ENCODE peak calls at places on chromosomes 6 and 20, in nine cellular contexts. One of them, this sample, is unnamed.

GRCh38 chr6:157779705-157780604 is 43.1 kb upstream of the SNX9 start:
- DNase-seq in Calu3: no peak
- DNase-seq in testis: no peak
- DNase-seq in thyroid gland: no peak
- DNase-seq in mucosa of gallbladder: no peak
- DNase-seq in stimulated activated CD4-positive, alpha-beta T cell treated with anti-CD3 and anti-CD28 coated beads, Interleukin-1b, Interleukin-23, amount 100 ng/mL, for 1 hour: no peak
- DNase-seq in activated T-helper 2 cell treated with anti-CD3 and anti-CD28 coated beads, Interferon-gamma antibody, Interleukin-2, Interleukin-4, amounts not matched to agents 10 μg/mL and 5 μg/mL and 100 μg/mL, durations not matched to agents 14 hours and 24 hours and 36 hours: no peak
- DNase-seq in NT2/D1: no peak
- DNase-seq in T follicular helper cell: no peak
- DNase-seq in this sample: no peak

GRCh38 chr6:52937908-52938307 is 28.4 kb upstream of the GSTA3 start:
- DNase-seq in T follicular helper cell: no peak
- DNase-seq in NT2/D1: no peak
- DNase-seq in activated T-helper 2 cell treated with anti-CD3 and anti-CD28 coated beads, Interferon-gamma antibody, Interleukin-2, Interleukin-4, amounts not matched to agents 10 μg/mL and 5 μg/mL and 100 μg/mL, durations not matched to agents 14 hours and 24 hours and 36 hours: no peak
- DNase-seq in Calu3: no peak
- DNase-seq in thyroid gland: peak
- DNase-seq in stimulated activated CD4-positive, alpha-beta T cell treated with anti-CD3 and anti-CD28 coated beads, Interleukin-1b, Interleukin-23, amount 100 ng/mL, for 1 hour: no peak
- DNase-seq in mucosa of gallbladder: no peak
- DNase-seq in testis: no peak
- DNase-seq in this sample: no peak

GRCh38 chr6:113954653-113955052 is 16.3 kb downstream of the HDAC2 start:
- DNase-seq in Calu3: no peak
- DNase-seq in activated T-helper 2 cell treated with anti-CD3 and anti-CD28 coated beads, Interferon-gamma antibody, Interleukin-2, Interleukin-4, amounts not matched to agents 10 μg/mL and 5 μg/mL and 100 μg/mL, durations not matched to agents 14 hours and 24 hours and 36 hours: no peak
- DNase-seq in mucosa of gallbladder: no peak
- DNase-seq in NT2/D1: no peak
- DNase-seq in thyroid gland: no peak
- DNase-seq in T follicular helper cell: no peak
- DNase-seq in testis: no peak
- DNase-seq in stimulated activated CD4-positive, alpha-beta T cell treated with anti-CD3 and anti-CD28 coated beads, Interleukin-1b, Interleukin-23, amount 100 ng/mL, for 1 hour: no peak
- DNase-seq in this sample: no peak

GRCh38 chr6:22036267-22036666 is 260.6 kb downstream of the PRL start:
- DNase-seq in T follicular helper cell: no peak
- DNase-seq in activated T-helper 2 cell treated with anti-CD3 and anti-CD28 coated beads, Interferon-gamma antibody, Interleukin-2, Interleukin-4, amounts not matched to agents 10 μg/mL and 5 μg/mL and 100 μg/mL, durations not matched to agents 14 hours and 24 hours and 36 hours: no peak
- DNase-seq in Calu3: peak
- DNase-seq in testis: no peak
- DNase-seq in thyroid gland: peak
- DNase-seq in mucosa of gallbladder: no peak
- DNase-seq in NT2/D1: peak
- DNase-seq in stimulated activated CD4-positive, alpha-beta T cell treated with anti-CD3 and anti-CD28 coated beads, Interleukin-1b, Interleukin-23, amount 100 ng/mL, for 1 hour: no peak
- DNase-seq in this sample: peak

GRCh38 chr6:134503542-134504281 is 185.8 kb upstream of the SGK1 start:
- DNase-seq in NT2/D1: no peak
- DNase-seq in testis: no peak
- DNase-seq in Calu3: no peak
- DNase-seq in stimulated activated CD4-positive, alpha-beta T cell treated with anti-CD3 and anti-CD28 coated beads, Interleukin-1b, Interleukin-23, amount 100 ng/mL, for 1 hour: no peak
- DNase-seq in T follicular helper cell: no peak
- DNase-seq in thyroid gland: no peak
- DNase-seq in mucosa of gallbladder: no peak
- DNase-seq in activated T-helper 2 cell treated with anti-CD3 and anti-CD28 coated beads, Interferon-gamma antibody, Interleukin-2, Interleukin-4, amounts not matched to agents 10 μg/mL and 5 μg/mL and 100 μg/mL, durations not matched to agents 14 hours and 24 hours and 36 hours: no peak
- DNase-seq in this sample: no peak

GRCh38 chr20:52432740-52433139 is 241.2 kb upstream of the ZFP64 start:
- DNase-seq in Calu3: no peak
- DNase-seq in activated T-helper 2 cell treated with anti-CD3 and anti-CD28 coated beads, Interferon-gamma antibody, Interleukin-2, Interleukin-4, amounts not matched to agents 10 μg/mL and 5 μg/mL and 100 μg/mL, durations not matched to agents 14 hours and 24 hours and 36 hours: no peak
- DNase-seq in NT2/D1: no peak
- DNase-seq in testis: no peak
- DNase-seq in T follicular helper cell: no peak
- DNase-seq in thyroid gland: no peak
- DNase-seq in stimulated activated CD4-positive, alpha-beta T cell treated with anti-CD3 and anti-CD28 coated beads, Interleukin-1b, Interleukin-23, amount 100 ng/mL, for 1 hour: no peak
- DNase-seq in mucosa of gallbladder: no peak
- DNase-seq in this sample: no peak

GRCh38 chr6:143707702-143708101 is 29.9 kb downstream of the PHACTR2 start:
- DNase-seq in T follicular helper cell: no peak
- DNase-seq in mucosa of gallbladder: no peak
- DNase-seq in testis: no peak
- DNase-seq in activated T-helper 2 cell treated with anti-CD3 and anti-CD28 coated beads, Interferon-gamma antibody, Interleukin-2, Interleukin-4, amounts not matched to agents 10 μg/mL and 5 μg/mL and 100 μg/mL, durations not matched to agents 14 hours and 24 hours and 36 hours: no peak
- DNase-seq in Calu3: no peak
- DNase-seq in stimulated activated CD4-positive, alpha-beta T cell treated with anti-CD3 and anti-CD28 coated beads, Interleukin-1b, Interleukin-23, amount 100 ng/mL, for 1 hour: no peak
- DNase-seq in NT2/D1: no peak
- DNase-seq in thyroid gland: no peak
- DNase-seq in this sample: no peak

GRCh38 chr6:128425855-128426254 is 94.5 kb downstream of the PTPRK start:
- DNase-seq in Calu3: no peak
- DNase-seq in thyroid gland: no peak
- DNase-seq in NT2/D1: no peak
- DNase-seq in testis: no peak
- DNase-seq in stimulated activated CD4-positive, alpha-beta T cell treated with anti-CD3 and anti-CD28 coated beads, Interleukin-1b, Interleukin-23, amount 100 ng/mL, for 1 hour: no peak
- DNase-seq in activated T-helper 2 cell treated with anti-CD3 and anti-CD28 coated beads, Interferon-gamma antibody, Interleukin-2, Interleukin-4, amounts not matched to agents 10 μg/mL and 5 μg/mL and 100 μg/mL, durations not matched to agents 14 hours and 24 hours and 36 hours: no peak
- DNase-seq in T follicular helper cell: no peak
- DNase-seq in mucosa of gallbladder: no peak
- DNase-seq in this sample: no peak

GRCh38 chr20:46070215-46070910 is 19.4 kb downstream of the NCOA5 start:
- DNase-seq in thyroid gland: no peak
- DNase-seq in activated T-helper 2 cell treated with anti-CD3 and anti-CD28 coated beads, Interferon-gamma antibody, Interleukin-2, Interleukin-4, amounts not matched to agents 10 μg/mL and 5 μg/mL and 100 μg/mL, durations not matched to agents 14 hours and 24 hours and 36 hours: no peak
- DNase-seq in mucosa of gallbladder: no peak
- DNase-seq in testis: no peak
- DNase-seq in NT2/D1: no peak
- DNase-seq in Calu3: no peak
- DNase-seq in T follicular helper cell: no peak
- DNase-seq in stimulated activated CD4-positive, alpha-beta T cell treated with anti-CD3 and anti-CD28 coated beads, Interleukin-1b, Interleukin-23, amount 100 ng/mL, for 1 hour: no peak
- DNase-seq in this sample: no peak

GRCh38 chr20:54110457-54110856 is 40.1 kb upstream of the BCAS1 start:
- DNase-seq in T follicular helper cell: no peak
- DNase-seq in thyroid gland: no peak
- DNase-seq in activated T-helper 2 cell treated with anti-CD3 and anti-CD28 coated beads, Interferon-gamma antibody, Interleukin-2, Interleukin-4, amounts not matched to agents 10 μg/mL and 5 μg/mL and 100 μg/mL, durations not matched to agents 14 hours and 24 hours and 36 hours: no peak
- DNase-seq in stimulated activated CD4-positive, alpha-beta T cell treated with anti-CD3 and anti-CD28 coated beads, Interleukin-1b, Interleukin-23, amount 100 ng/mL, for 1 hour: no peak
- DNase-seq in mucosa of gallbladder: no peak
- DNase-seq in Calu3: no peak
- DNase-seq in NT2/D1: no peak
- DNase-seq in testis: no peak
- DNase-seq in this sample: no peak

GRCh38 chr20:33518071-33518470 is 28.2 kb downstream of the CBFA2T2 start:
- DNase-seq in stimulated activated CD4-positive, alpha-beta T cell treated with anti-CD3 and anti-CD28 coated beads, Interleukin-1b, Interleukin-23, amount 100 ng/mL, for 1 hour: no peak
- DNase-seq in mucosa of gallbladder: peak
- DNase-seq in Calu3: peak
- DNase-seq in testis: no peak
- DNase-seq in thyroid gland: peak
- DNase-seq in T follicular helper cell: no peak
- DNase-seq in activated T-helper 2 cell treated with anti-CD3 and anti-CD28 coated beads, Interferon-gamma antibody, Interleukin-2, Interleukin-4, amounts not matched to agents 10 μg/mL and 5 μg/mL and 100 μg/mL, durations not matched to agents 14 hours and 24 hours and 36 hours: no peak
- DNase-seq in NT2/D1: no peak
- DNase-seq in this sample: no peak

GRCh38 chr20:46438156-46438750 is 31.8 kb upstream of the ELMO2 start:
- DNase-seq in mucosa of gallbladder: no peak
- DNase-seq in T follicular helper cell: peak
- DNase-seq in thyroid gland: peak
- DNase-seq in NT2/D1: no peak
- DNase-seq in Calu3: peak
- DNase-seq in activated T-helper 2 cell treated with anti-CD3 and anti-CD28 coated beads, Interferon-gamma antibody, Interleukin-2, Interleukin-4, amounts not matched to agents 10 μg/mL and 5 μg/mL and 100 μg/mL, durations not matched to agents 14 hours and 24 hours and 36 hours: no peak
- DNase-seq in stimulated activated CD4-positive, alpha-beta T cell treated with anti-CD3 and anti-CD28 coated beads, Interleukin-1b, Interleukin-23, amount 100 ng/mL, for 1 hour: no peak
- DNase-seq in testis: peak
- DNase-seq in this sample: peak

GRCh38 chr20:60206259-60206658 is 248.0 kb downstream of the CDH26 start:
- DNase-seq in NT2/D1: peak
- DNase-seq in testis: no peak
- DNase-seq in T follicular helper cell: no peak
- DNase-seq in thyroid gland: peak
- DNase-seq in mucosa of gallbladder: no peak
- DNase-seq in activated T-helper 2 cell treated with anti-CD3 and anti-CD28 coated beads, Interferon-gamma antibody, Interleukin-2, Interleukin-4, amounts not matched to agents 10 μg/mL and 5 μg/mL and 100 μg/mL, durations not matched to agents 14 hours and 24 hours and 36 hours: no peak
- DNase-seq in Calu3: peak
- DNase-seq in stimulated activated CD4-positive, alpha-beta T cell treated with anti-CD3 and anti-CD28 coated beads, Interleukin-1b, Interleukin-23, amount 100 ng/mL, for 1 hour: no peak
- DNase-seq in this sample: peak